ENCODE peak calls at places on chromosomes 7 and 10, in eight cellular contexts. A is A549, F is colonic mucosa, C is fibroblast of lung, M is keratinocyte, V is fibroblast of pulmonary artery, T is choroid plexus epithelial cell, U is tibial nerve. Y is an unnamed sample.

GRCh38 chr7:96426027-96426426 is 104.1 kb upstream of the SLC25A13 start:
- DNase-seq in A (no peak), F (no peak), C (peak), M (no peak), V (peak), T (peak), U (no peak), Y (peak)

GRCh38 chr7:155255071-155255470 is 42.6 kb upstream of the INSIG1 start:
- DNase-seq in A (no peak), F (no peak), C (no peak), M (no peak), V (no peak), T (no peak), U (no peak), Y (no peak)

GRCh38 chr7:82049442-82049841 is 279.6 kb upstream of the HGF start:
- DNase-seq in A (peak), F (no peak), C (peak), M (no peak), V (peak), T (peak), U (no peak), Y (no peak)

GRCh38 chr10:47402681-47403301 is 18.7 kb upstream of the ZNF488 start:
- DNase-seq in A (peak), F (peak), C (peak), M (peak), V (peak), T (peak), U (peak), Y (peak)

GRCh38 chr7:108581655-108582491 is 12.2 kb downstream of the DNAJB9 start:
- DNase-seq in A (no peak), F (no peak), C (peak), M (no peak), V (peak), T (peak), U (no peak), Y (peak)

GRCh38 chr10:132548869-132549268 is 11.3 kb downstream of the INPP5A start:
- DNase-seq in A (no peak), F (no peak), C (no peak), M (no peak), V (no peak), T (no peak), U (no peak), Y (no peak)

GRCh38 chr7:127912901-127913300 is 118.3 kb downstream of the LRRC4 start:
- DNase-seq in A (no peak), F (peak), C (no peak), M (no peak), V (no peak), T (no peak), U (no peak), Y (no peak)

GRCh38 chr7:76396039-76396732 is 13.3 kb downstream of the SSC4D start:
- DNase-seq in A (peak), F (no peak), C (no peak), M (no peak), V (no peak), T (peak), U (no peak), Y (no peak)

GRCh38 chr7:146115665-146116451 is 743 bp upstream of the CNTNAP2 start:
- DNase-seq in A (no peak), F (peak), C (peak), M (no peak), V (peak), T (peak), U (no peak), Y (no peak)

GRCh38 chr7:130932088-130932487 is 198.1 kb upstream of the KLF14 start:
- DNase-seq in A (no peak), F (no peak), C (no peak), M (no peak), V (no peak), T (no peak), U (no peak), Y (no peak)

GRCh38 chr10:88582806-88583583 is at the start of gene RNLS:
- DNase-seq in A (peak), F (peak), C (peak), M (no peak), V (peak), T (peak), U (peak), Y (peak)

GRCh38 chr10:120580651-120581259 is 123.7 kb downstream of the PLPP4 start:
- DNase-seq in A (peak), F (no peak), C (no peak), M (no peak), V (no peak), T (no peak), U (no peak), Y (no peak)

GRCh38 chr7:18013936-18014335 is 13.7 kb downstream of the PRPS1L1 start:
- DNase-seq in A (no peak), F (no peak), C (peak), M (no peak), V (peak), T (peak), U (no peak), Y (peak)

GRCh38 chr7:112987171-112987570 is 99.5 kb downstream of the GPR85 start:
- DNase-seq in A (no peak), F (no peak), C (no peak), M (no peak), V (no peak), T (no peak), U (no peak), Y (no peak)

GRCh38 chr10:37819797-37820196 is 37.6 kb downstream of the ZNF248 start:
- DNase-seq in A (no peak), F (no peak), C (no peak), M (no peak), V (no peak), T (no peak), U (no peak), Y (no peak)

GRCh38 chr7:26843696-26844095 is 20.7 kb downstream of the SKAP2 start:
- DNase-seq in A (peak), F (no peak), C (peak), M (no peak), V (peak), T (peak), U (no peak), Y (no peak)

GRCh38 chr10:122163182-122164027 is 107.7 kb upstream of the BTBD16 start:
- DNase-seq in A (no peak), F (no peak), C (peak), M (no peak), V (no peak), T (no peak), U (no peak), Y (peak)

GRCh38 chr7:128885370-128886187 is 22.9 kb downstream of the ATP6V1F start:
- DNase-seq in A (no peak), F (no peak), C (no peak), M (no peak), V (no peak), T (no peak), U (no peak), Y (no peak)

GRCh38 chr7:100372694-100373093 is 593 bp upstream of the PILRA start:
- DNase-seq in A (no peak), F (no peak), C (no peak), M (no peak), V (no peak), T (no peak), U (no peak), Y (no peak)

GRCh38 chr10:63323930-63324854 is 141.6 kb downstream of the JMJD1C start:
- DNase-seq in A (no peak), F (no peak), C (no peak), M (no peak), V (no peak), T (no peak), U (no peak), Y (no peak)

GRCh38 chr10:71748671-71749191 is 24.6 kb downstream of the VSIR start:
- DNase-seq in A (no peak), F (peak), C (no peak), M (no peak), V (no peak), T (no peak), U (peak), Y (peak)

GRCh38 chr7:47293884-47294568 is 287.9 kb downstream of the TNS3 start:
- DNase-seq in A (no peak), F (peak), C (no peak), M (no peak), V (peak), T (peak), U (no peak), Y (peak)

GRCh38 chr7:47292832-47293309 is 289.0 kb downstream of the TNS3 start:
- DNase-seq in A (no peak), F (peak), C (peak), M (no peak), V (peak), T (peak), U (no peak), Y (no peak)

GRCh38 chr7:47295606-47296005 is 286.3 kb downstream of the TNS3 start:
- DNase-seq in A (no peak), F (peak), C (no peak), M (no peak), V (no peak), T (no peak), U (no peak), Y (no peak)

GRCh38 chr7:47297120-47297519 is 284.8 kb downstream of the TNS3 start:
- DNase-seq in A (no peak), F (peak), C (no peak), M (no peak), V (no peak), T (no peak), U (no peak), Y (no peak)

DNA sequence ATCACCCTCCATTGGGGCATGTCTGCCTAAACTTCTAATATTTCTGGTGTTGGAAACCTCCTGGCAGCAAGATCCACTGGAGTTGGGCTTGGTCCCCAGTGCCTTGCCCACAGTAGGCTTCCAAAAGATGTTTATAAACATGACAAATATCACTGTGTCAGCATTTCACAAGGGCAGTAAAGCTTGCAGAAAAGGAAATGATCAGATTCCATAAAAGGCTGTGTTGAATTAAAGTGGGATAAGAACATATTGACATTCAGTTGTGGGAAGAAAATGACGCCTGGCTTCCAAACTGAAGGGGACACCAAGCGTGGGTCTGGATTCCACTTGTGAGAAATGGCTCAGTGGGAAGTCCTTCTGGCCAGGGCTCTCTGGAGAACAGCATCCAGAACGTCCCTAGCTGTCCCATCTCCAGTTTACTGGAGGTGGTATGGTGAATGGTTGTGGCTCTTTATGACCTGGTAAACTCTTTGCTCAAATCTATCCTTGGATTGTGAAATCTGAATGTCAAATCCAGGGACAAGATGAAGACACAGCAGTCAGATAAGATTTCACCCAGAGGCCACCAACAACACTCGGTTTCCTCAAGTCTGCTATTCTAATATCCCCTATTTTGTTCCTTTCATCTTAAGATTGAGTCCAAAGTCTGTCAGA is 287.2 kb downstream of the TNS3 start:
- DNase-seq in A (no peak), F (peak), C (no peak), M (no peak), V (no peak), T (no peak), U (no peak), Y (no peak)
- TF ChIP-seq CTCF in A (no peak), F (no peak), C (no peak), M (no peak), V (no peak), T (no peak), U (no peak), Y (no peak)

GRCh38 chr10:35300063-35300699 is 36.1 kb upstream of the CCNY start:
- DNase-seq in A (peak), F (peak), C (peak), M (peak), V (no peak), T (peak), U (peak), Y (peak)
- H3K4me3 ChIP-seq in A (no peak), F (no peak), C (no peak), M (no peak), V (no peak), T (no peak), U (no peak), Y (no peak)

GRCh38 chr10:74103560-74104248 is 46.9 kb downstream of the AP3M1 start:
- DNase-seq in A (peak), F (no peak), C (peak), M (no peak), V (peak), T (peak), U (no peak), Y (peak)
- TF ChIP-seq CTCF in A (peak), F (no peak), C (peak), M (peak), V (peak), T (peak), U (no peak), Y (peak)

GRCh38 chr10:23351914-23352313 is 7.3 kb upstream of the C10orf67 start:
- DNase-seq in A (no peak), F (no peak), C (peak), M (no peak), V (peak), T (peak), U (no peak), Y (peak)
- H3K4me3 ChIP-seq in A (no peak), F (no peak), C (no peak), M (no peak), V (no peak), T (no peak), U (no peak), Y (no peak)